ENCODE peak calls at places on chromosomes 11 and 22, in five cellular contexts. M is activated CD4-positive, CD25-positive, alpha-beta regulatory T cell treated with anti-CD3 and anti-CD28 coated beads, Interleukin-2, amount 50 U/mL, for 16 hours; Z is NCI-H2227 treated with DMSO at 0.1 percent for 48 hours; Y is cardiac muscle cell; J is A549. N is an unnamed sample.

GRCh38 chr11:61747389-61748285 is 4.8 kb upstream of the MYRF start:
- DNase-seq in M (no peak), Z (peak; percentile 25), Y (peak; percentile 87), J (peak; percentile 79), N (no peak)

GRCh38 chr11:7621090-7621489 is 52.2 kb downstream of the CYB5R2 start:
- DNase-seq in M (no peak), Z (no peak), Y (no peak), J (no peak), N (no peak)

GRCh38 chr11:6925636-6926207 is 504 bp upstream of the ZNF215 start:
- DNase-seq in M (no peak), Z (no peak), Y (no peak), J (no peak), N (no peak)

GRCh38 chr11:99693941-99694492 is 673.3 kb downstream of the CNTN5 start:
- DNase-seq in M (no peak), Z (no peak), Y (no peak), J (peak; percentile 80), N (peak; percentile 29)

GRCh38 chr11:587978-588380 is 11.7 kb downstream of the PHRF1 start:
- DNase-seq in M (no peak), Z (no peak), Y (no peak), J (peak; percentile 73), N (no peak)

GRCh38 chr11:105229257-105229656 is 89.7 kb upstream of the CARD18 start:
- DNase-seq in M (no peak), Z (no peak), Y (no peak), J (no peak), N (no peak)

GRCh38 chr11:34495724-34496377 is 17.7 kb downstream of the ELF5 start:
- DNase-seq in M (no peak), Z (no peak), Y (no peak), J (no peak), N (no peak)

GRCh38 chr11:108117746-108118371 is 3.5 kb upstream of the ACAT1 start:
- DNase-seq in M (no peak), Z (peak; percentile 23), Y (peak; percentile 21), J (peak; percentile 63), N (no peak)

GRCh38 chr22:39174498-39175120 is 22.1 kb upstream of the CBX7 start:
- DNase-seq in M (peak; percentile 37), Z (no peak), Y (peak; percentile 79), J (peak; percentile 86), N (no peak)

GRCh38 chr11:78039919-78040671 is 17.0 kb upstream of the KCTD14 start:
- DNase-seq in M (no peak), Z (peak; percentile 43), Y (peak; percentile 63), J (peak; percentile 63), N (no peak)

GRCh38 chr11:8871283-8871775 is 39.7 kb upstream of the AKIP1 start:
- DNase-seq in M (no peak), Z (peak; percentile 90), Y (peak; percentile 89), J (peak; percentile 73), N (peak; percentile 34)

GRCh38 chr11:66032962-66033735 is 6.9 kb upstream of the CATSPER1 start:
- DNase-seq in M (no peak), Z (no peak), Y (no peak), J (peak; percentile 47), N (no peak)

GRCh38 chr22:50507421-50507990 is at the start of gene LMF2:
- DNase-seq in M (peak; percentile 81), Z (peak; percentile 91), Y (peak; percentile 98), J (no peak), N (no peak)

GRCh38 chr11:2990617-2991476 is 1.3 kb downstream of the NAP1L4 start:
- DNase-seq in M (no peak), Z (no peak), Y (peak; percentile 30), J (peak; percentile 28), N (no peak)

GRCh38 chr22:19218541-19219233 is 40.2 kb upstream of the SLC25A1 start:
- DNase-seq in M (no peak), Z (peak; percentile 40), Y (peak; percentile 8), J (no peak), N (no peak)

N was measured in NCI-H1048.